ENCODE peak calls at places on chromosomes 3 and 15, in seven cellular contexts. J is AML-193; F is fibroblast of the conjunctiva; K is WERI-Rb-1; O is stimulated activated CD4-positive, alpha-beta T cell treated with anti-CD3 and anti-CD28 coated beads, TNF-alpha, amount 100 ng/mL, for 4 hours; G is hypothalamus; E is GM12892. W is an unnamed sample.

GRCh38 chr3:14522129-14522691 is 17.9 kb downstream of the GRIP2 start:
- DNase-seq in E (no peak), K (peak), G (no peak), F (no peak), O (no peak), J (no peak), W (no peak)

GRCh38 chr3:114498779-114499370 is 205.0 kb downstream of the TIGIT start:
- DNase-seq in K (no peak), E (no peak), G (no peak), J (no peak), O (no peak), F (no peak), W (no peak)

GRCh38 chr3:126213376-126214044 is 33.1 kb upstream of the ALDH1L1 start:
- DNase-seq in K (no peak), G (no peak), F (no peak), J (no peak), O (no peak), E (no peak), W (no peak)

GRCh38 chr3:65484964-65485363 is 553.8 kb downstream of the MAGI1 start:
- DNase-seq in F (no peak), K (no peak), G (no peak), O (no peak), E (no peak), J (no peak), W (no peak)

GRCh38 chr15:73691398-73691797 is 7.2 kb downstream of the CD276 start:
- DNase-seq in F (peak), G (no peak), E (no peak), J (no peak), K (peak), O (no peak), W (no peak)

GRCh38 chr15:92624401-92624991 is 31.1 kb downstream of the FAM174B start:
- DNase-seq in O (no peak), G (no peak), E (no peak), F (peak), K (no peak), J (no peak), W (no peak)

GRCh38 chr3:109018828-109019227 is 65.1 kb upstream of the GUCA1C start:
- DNase-seq in F (no peak), O (no peak), E (no peak), G (no peak), J (no peak), K (peak), W (no peak)

GRCh38 chr15:65096481-65097385 is 18.3 kb downstream of the UBAP1L start:
- DNase-seq in J (no peak), K (no peak), E (no peak), G (no peak), F (no peak), O (no peak), W (no peak)

GRCh38 chr3:127418560-127419099 is 130.8 kb upstream of the PRR20G start:
- DNase-seq in O (no peak), E (no peak), F (no peak), K (no peak), G (no peak), J (no peak), W (no peak)

GRCh38 chr3:36596411-36596810 is 167.9 kb downstream of the DCLK3 start:
- DNase-seq in F (no peak), E (no peak), G (no peak), O (no peak), J (no peak), K (no peak), W (no peak)

W was measured in T-helper 17 cell.